ENCODE peak calls at places on chromosomes 5 and 9, in seven cellular contexts. P is LoVo; Z is AG04450; M is stimulated activated CD4-positive, alpha-beta T cell treated with anti-CD3 and anti-CD28 coated beads, Interleukin-4, amount 100 ng/mL, for 1 hour; B is OCI-M1; V is pancreas; K is HFFc6. A is an unnamed sample.

GRCh38 chr5:43354774-43355173 is 41.6 kb upstream of the HMGCS1 start:
- DNase-seq in P (no peak), Z (no peak), M (no peak), B (no peak), V (no peak), K (no peak), A (no peak)

GRCh38 chr9:88540364-88540763 is 5.4 kb downstream of the NXNL2 start:
- DNase-seq in P (no peak), Z (no peak), M (no peak), B (no peak), V (no peak), K (no peak), A (no peak)

GRCh38 chr9:131433302-131433854 is 39.5 kb downstream of the PRRC2B start:
- DNase-seq in P (no peak), Z (no peak), M (no peak), B (no peak), V (no peak), K (no peak), A (no peak)

GRCh38 chr5:10293907-10294662 is 13.6 kb downstream of the CMBL start:
- DNase-seq in P (no peak), Z (no peak), M (no peak), B (no peak), V (no peak), K (no peak), A (no peak)

GRCh38 chr9:92726971-92727715 is 37.5 kb downstream of the BICD2 start:
- DNase-seq in P (no peak), Z (no peak), M (no peak), B (no peak), V (no peak), K (no peak), A (no peak)

GRCh38 chr5:177476531-177477233 is 3.2 kb upstream of the DBN1 start:
- DNase-seq in P (no peak), Z (no peak), M (no peak), B (no peak), V (no peak), K (peak), A (no peak)

GRCh38 chr9:8845376-8845775 is 1045.8 kb upstream of the DMAC1 start:
- DNase-seq in P (no peak), Z (no peak), M (no peak), B (no peak), V (no peak), K (no peak), A (no peak)

GRCh38 chr9:83544002-83544698 is 5.9 kb upstream of the FRMD3 start:
- DNase-seq in P (peak), Z (no peak), M (no peak), B (peak), V (no peak), K (peak), A (peak)

GRCh38 chr9:136198605-136199083 is 6.3 kb downstream of the LHX3 start:
- DNase-seq in P (no peak), Z (no peak), M (no peak), B (no peak), V (no peak), K (no peak), A (no peak)

GRCh38 chr9:131201856-131202255 is 74.5 kb downstream of the FAM78A start:
- DNase-seq in P (no peak), Z (no peak), M (no peak), B (no peak), V (no peak), K (no peak), A (no peak)

GRCh38 chr5:91132552-91132951 is 250.6 kb downstream of the ARRDC3 start:
- DNase-seq in P (no peak), Z (no peak), M (no peak), B (no peak), V (no peak), K (no peak), A (no peak)

GRCh38 chr9:130042931-130043653 is at the start of gene FNBP1:
- DNase-seq in P (peak), Z (peak), M (peak), B (peak), V (peak), K (peak), A (peak)

GRCh38 chr9:36053971-36054370 is 17.3 kb downstream of the RECK start:
- DNase-seq in P (no peak), Z (no peak), M (no peak), B (no peak), V (no peak), K (no peak), A (no peak)

GRCh38 chr5:57366744-57367143 is 115.9 kb downstream of the ACTBL2 start:
- DNase-seq in P (peak), Z (peak), M (no peak), B (no peak), V (no peak), K (peak), A (no peak)

GRCh38 chr9:29456940-29457339 is 1883.7 kb upstream of the C9orf72 start:
- DNase-seq in P (no peak), Z (no peak), M (no peak), B (no peak), V (no peak), K (peak), A (no peak)

GRCh38 chr5:93794954-93795353 is 53.6 kb upstream of the POU5F2 start:
- DNase-seq in P (peak), Z (no peak), M (no peak), B (no peak), V (no peak), K (no peak), A (no peak)

GRCh38 chr5:142597546-142598337 is 88.1 kb downstream of the FGF1 start:
- DNase-seq in P (peak), Z (peak), M (peak), B (peak), V (no peak), K (peak), A (peak)

GRCh38 chr9:77163889-77164288 is 13.4 kb upstream of the VPS13A start:
- DNase-seq in P (no peak), Z (no peak), M (no peak), B (no peak), V (no peak), K (peak), A (no peak)

GRCh38 chr9:106075568-106075967 is 381.2 kb downstream of the TMEM38B start:
- DNase-seq in P (no peak), Z (no peak), M (no peak), B (no peak), V (no peak), K (no peak), A (no peak)

GRCh38 chr5:102853680-102854079 is 98.6 kb downstream of the PAM start:
- DNase-seq in P (no peak), Z (no peak), M (no peak), B (no peak), V (no peak), K (peak), A (no peak)